ENCODE peak calls at places on chromosomes 7 and 10, in four cellular contexts. Y, N, T and M are unnamed samples.

GRCh38 chr10:124267231-124267885 is 151.4 kb downstream of the OAT start:
- DNase-seq in Y (no peak), N (no peak), T (no peak), M (no peak)

GRCh38 chr10:133455196-133455595 is 1.5 kb downstream of the SCART1 start:
- DNase-seq in T (no peak), Y (peak), N (no peak), M (no peak)

GRCh38 chr10:30639946-30640786 is 10.6 kb upstream of the LYZL2 start:
- DNase-seq in T (no peak), Y (peak), N (peak), M (peak)

GRCh38 chr7:33814958-33815735 is 90.2 kb upstream of the BMPER start:
- DNase-seq in T (no peak), N (no peak), Y (no peak), M (no peak)

GRCh38 chr10:70191906-70192305 is 21.6 kb upstream of the SAR1A start:
- DNase-seq in Y (no peak), N (peak), T (no peak), M (no peak)

GRCh38 chr10:57716884-57717283 is 550.8 kb downstream of the IPMK start:
- DNase-seq in N (peak), Y (peak), T (no peak), M (no peak)

GRCh38 chr7:150432915-150433892 is 17.2 kb upstream of the GIMAP8 start:
- DNase-seq in T (no peak), Y (peak), N (no peak), M (no peak)

GRCh38 chr7:80136276-80137045 is 1.8 kb downstream of the GNAI1 start:
- DNase-seq in N (peak), T (no peak), Y (no peak), M (peak)

GRCh38 chr7:25656581-25657026 is 428.3 kb upstream of the NPVF start:
- DNase-seq in Y (no peak), T (no peak), N (no peak), M (no peak)

GRCh38 chr10:113957013-113957412 is 86.7 kb upstream of the ADRB1 start:
- DNase-seq in N (peak), T (no peak), Y (no peak), M (no peak)

GRCh38 chr10:129332476-129332875 is 134.6 kb upstream of the MGMT start:
- DNase-seq in Y (peak), T (peak), N (no peak), M (no peak)

GRCh38 chr10:84659027-84659426 is 330.6 kb downstream of the CCSER2 start:
- DNase-seq in Y (no peak), N (no peak), T (no peak), M (no peak)

GRCh38 chr10:83880252-83880791 is 259.0 kb upstream of the GHITM start:
- DNase-seq in Y (no peak), T (no peak), N (no peak), M (no peak)

GRCh38 chr7:141460781-141461715 is 90.2 kb upstream of the AGK start:
- DNase-seq in N (peak), Y (no peak), T (no peak), M (no peak)

GRCh38 chr7:3861941-3862340 is 560.9 kb downstream of the SDK1 start:
- DNase-seq in N (peak), Y (peak), T (no peak), M (peak)

GRCh38 chr7:1748076-1748750 is 78.1 kb downstream of the ELFN1 start:
- DNase-seq in Y (no peak), N (no peak), T (no peak), M (no peak)

GRCh38 chr10:55822096-55822495 is 539.0 kb downstream of the ZWINT start:
- DNase-seq in N (no peak), T (no peak), Y (no peak), M (no peak)

GRCh38 chr7:28654111-28654510 is 241.8 kb downstream of the CREB5 start:
- DNase-seq in N (no peak), T (no peak), Y (no peak), M (no peak)

GRCh38 chr10:122126763-122127659 is 138.0 kb downstream of the TACC2 start:
- DNase-seq in T (no peak), Y (peak), N (peak), M (no peak)

GRCh38 chr7:146826338-146826737 is 709.7 kb downstream of the CNTNAP2 start:
- DNase-seq in N (no peak), Y (no peak), T (no peak), M (no peak)

GRCh38 chr7:29353810-29354209 is 159.2 kb downstream of the CHN2 start:
- DNase-seq in Y (no peak), T (no peak), N (no peak), M (no peak)

GRCh38 chr7:44259547-44260457 is 59.0 kb downstream of the YKT6 start:
- DNase-seq in N (peak), Y (no peak), T (no peak), M (no peak)

GRCh38 chr10:10803273-10803672 is 214.4 kb upstream of the CELF2 start:
- DNase-seq in N (no peak), Y (no peak), T (no peak), M (no peak)

GRCh38 chr7:98398567-98399372 is 2.1 kb downstream of the BAIAP2L1 start:
- DNase-seq in N (no peak), T (no peak), Y (no peak), M (no peak)

GRCh38 chr10:44415121-44415520 is 30.2 kb upstream of the CXCL12 start:
- DNase-seq in Y (no peak), T (no peak), N (no peak), M (no peak)

GRCh38 chr7:5063698-5064097 is 18.0 kb downstream of the RBAK start:
- DNase-seq in T (no peak), N (no peak), Y (no peak), M (no peak)

GRCh38 chr10:5142199-5142598 is 42.8 kb downstream of the AKR1C8 start:
- DNase-seq in T (no peak), N (no peak), Y (no peak), M (no peak)

GRCh38 chr10:91944880-91945630 is 21.5 kb downstream of the BTAF1 start:
- DNase-seq in Y (no peak), N (peak), T (no peak), M (no peak)

GRCh38 chr10:84429926-84430520 is 101.6 kb downstream of the CCSER2 start:
- DNase-seq in Y (peak), N (peak), T (peak), M (peak)

GRCh38 chr10:3528271-3528670 is 256.7 kb downstream of the KLF6 start:
- DNase-seq in N (no peak), T (no peak), Y (no peak), M (no peak)

GRCh38 chr10:119238577-119238976 is 31.2 kb downstream of the GRK5 start:
- DNase-seq in T (no peak), N (no peak), Y (no peak), M (no peak)

GRCh38 chr10:44689368-44689767 is 221.8 kb upstream of the TMEM72 start:
- DNase-seq in Y (no peak), T (no peak), N (no peak), M (no peak)

GRCh38 chr10:124536496-124537050 is 75.0 kb downstream of the LHPP start:
- DNase-seq in N (no peak), T (no peak), Y (no peak), M (no peak)

GRCh38 chr10:96998329-96998888 is 166.3 kb downstream of the LCOR start:
- DNase-seq in T (no peak), Y (no peak), N (no peak), M (no peak)

GRCh38 chr7:27329917-27330316 is 87.3 kb downstream of the EVX1 start:
- DNase-seq in T (no peak), N (no peak), Y (no peak), M (no peak)

GRCh38 chr10:14547826-14548225 is 217.1 kb upstream of the FRMD4A start:
- DNase-seq in T (no peak), Y (no peak), N (no peak), M (no peak)

GRCh38 chr7:143417734-143418378 is 9.2 kb upstream of the EPHA1 start:
- DNase-seq in N (no peak), T (no peak), Y (no peak), M (no peak)

GRCh38 chr7:99407849-99408346 is 499 bp downstream of the PDAP1 start:
- DNase-seq in N (peak), T (no peak), Y (peak), M (no peak)

GRCh38 chr7:22728416-22729029 is 1.5 kb downstream of the IL6 start:
- DNase-seq in T (no peak), Y (peak), N (peak), M (peak)
- TF ChIP-seq CTCF in T (peak), Y (peak), N (peak), M (peak)

DNA sequence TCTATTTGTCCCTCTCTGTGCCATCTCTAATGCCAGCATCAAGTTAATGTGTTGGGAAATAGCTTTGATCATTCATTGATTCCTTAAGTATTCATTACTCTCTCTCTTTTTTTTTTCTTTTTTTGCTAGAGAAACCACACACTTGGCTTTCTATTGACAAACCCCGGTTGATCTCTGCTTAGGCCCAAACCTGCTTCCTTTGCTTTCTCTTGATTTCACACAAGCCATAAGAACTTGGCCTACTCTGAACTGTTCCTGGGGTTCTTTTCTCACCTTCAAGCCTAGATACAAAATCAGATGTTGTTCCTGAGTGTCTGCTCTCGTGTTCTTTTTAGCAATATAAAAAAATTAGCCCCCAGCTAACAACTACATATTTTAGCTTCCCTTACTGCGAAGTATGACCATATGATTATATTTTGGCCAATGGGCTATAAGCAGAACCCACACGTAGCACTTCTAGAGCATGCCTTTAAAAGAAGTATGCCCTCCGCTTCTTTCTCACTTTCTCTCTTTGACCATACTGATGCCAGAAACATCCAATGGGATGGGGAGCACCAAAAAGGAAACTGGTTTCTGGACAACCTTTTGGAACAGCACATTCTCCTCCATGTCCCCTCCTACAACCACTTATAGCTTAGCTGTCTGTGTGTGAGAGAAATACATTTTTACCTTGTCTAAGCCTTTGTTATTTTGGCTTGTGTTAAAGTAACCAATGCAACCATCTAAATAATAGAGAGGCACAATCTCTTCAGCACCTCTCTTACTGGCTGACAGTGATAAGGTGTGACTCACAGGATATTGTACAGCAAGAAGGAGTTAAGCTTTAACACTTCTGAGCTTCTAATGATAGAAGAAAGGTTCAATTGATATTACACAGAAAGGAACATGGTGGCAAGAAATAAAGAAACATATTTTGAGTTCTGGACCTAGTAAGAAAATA is 96.6 kb upstream of the LRRN3 start:
- DNase-seq in Y (no peak), T (no peak), N (no peak), M (no peak)
- TF ChIP-seq CTCF in Y (no peak), T (no peak), N (no peak), M (no peak)

DNA sequence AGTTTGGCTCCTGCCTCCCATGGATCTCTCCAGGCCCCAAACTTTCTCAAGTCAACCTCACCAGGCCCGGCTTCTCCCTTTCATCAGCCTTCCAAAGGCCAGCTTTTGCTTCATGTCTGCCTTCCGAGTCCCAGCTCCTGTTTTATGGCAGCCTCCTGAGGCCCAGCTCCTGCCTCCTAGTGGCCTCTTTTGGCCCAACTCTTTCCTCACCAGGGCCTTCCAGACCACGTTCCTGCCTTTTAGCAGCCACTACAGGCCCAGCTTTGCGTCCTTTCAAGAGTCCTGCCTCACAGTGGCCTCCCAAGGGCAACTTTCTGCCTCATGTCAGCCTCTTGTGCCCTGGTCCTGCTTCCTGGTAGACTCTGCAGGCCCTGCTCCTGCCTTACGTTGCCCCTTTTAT is 15.3 kb upstream of the TMEM248 start:
- DNase-seq in T (no peak), N (no peak), Y (peak), M (no peak)
- TF ChIP-seq CTCF in T (peak), N (peak), Y (peak), M (peak)

DNA sequence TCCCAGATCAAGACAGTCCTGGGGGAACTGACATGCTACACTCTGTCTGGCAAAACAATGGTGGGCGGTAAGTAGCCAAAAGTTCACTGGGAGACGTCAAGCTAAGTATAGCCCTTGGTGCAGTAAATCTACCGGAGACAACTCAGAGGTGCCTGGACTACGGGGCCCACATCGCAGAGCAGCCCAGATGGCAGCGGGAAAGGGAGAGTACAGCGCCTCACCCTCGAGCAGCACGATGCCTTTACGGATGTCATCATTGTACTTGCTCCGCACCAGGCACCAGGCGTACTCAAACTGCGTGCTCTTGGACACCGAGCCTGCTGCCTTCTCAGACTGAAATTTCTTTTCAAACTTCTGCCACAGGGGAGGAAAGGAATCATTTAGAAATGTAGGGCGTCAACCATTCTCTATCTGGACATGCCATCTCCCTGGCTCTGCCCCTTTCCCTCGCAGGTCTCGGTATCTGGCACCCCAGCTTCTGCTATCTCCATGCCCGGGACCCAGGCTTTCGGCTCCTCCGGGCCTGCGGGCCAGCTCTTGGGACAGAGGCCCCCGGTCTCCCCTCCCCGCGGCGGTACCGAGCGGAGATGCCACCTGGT is 996 bp downstream of the FIS1 start:
- DNase-seq in N (no peak), T (no peak), Y (no peak), M (peak)
- TF ChIP-seq CTCF in N (no peak), T (no peak), Y (no peak), M (no peak)

GRCh38 chr10:74738985-74739567 is 87.3 kb upstream of the KAT6B start:
- DNase-seq in T (no peak), N (no peak), Y (peak), M (peak)
- TF ChIP-seq CTCF in T (no peak), N (no peak), Y (peak), M (peak)

GRCh38 chr7:117949232-117949631 is 76.0 kb upstream of the CTTNBP2 start:
- DNase-seq in Y (no peak), T (no peak), N (peak), M (no peak)
- TF ChIP-seq CTCF in Y (no peak), T (no peak), N (peak), M (no peak)

DNA sequence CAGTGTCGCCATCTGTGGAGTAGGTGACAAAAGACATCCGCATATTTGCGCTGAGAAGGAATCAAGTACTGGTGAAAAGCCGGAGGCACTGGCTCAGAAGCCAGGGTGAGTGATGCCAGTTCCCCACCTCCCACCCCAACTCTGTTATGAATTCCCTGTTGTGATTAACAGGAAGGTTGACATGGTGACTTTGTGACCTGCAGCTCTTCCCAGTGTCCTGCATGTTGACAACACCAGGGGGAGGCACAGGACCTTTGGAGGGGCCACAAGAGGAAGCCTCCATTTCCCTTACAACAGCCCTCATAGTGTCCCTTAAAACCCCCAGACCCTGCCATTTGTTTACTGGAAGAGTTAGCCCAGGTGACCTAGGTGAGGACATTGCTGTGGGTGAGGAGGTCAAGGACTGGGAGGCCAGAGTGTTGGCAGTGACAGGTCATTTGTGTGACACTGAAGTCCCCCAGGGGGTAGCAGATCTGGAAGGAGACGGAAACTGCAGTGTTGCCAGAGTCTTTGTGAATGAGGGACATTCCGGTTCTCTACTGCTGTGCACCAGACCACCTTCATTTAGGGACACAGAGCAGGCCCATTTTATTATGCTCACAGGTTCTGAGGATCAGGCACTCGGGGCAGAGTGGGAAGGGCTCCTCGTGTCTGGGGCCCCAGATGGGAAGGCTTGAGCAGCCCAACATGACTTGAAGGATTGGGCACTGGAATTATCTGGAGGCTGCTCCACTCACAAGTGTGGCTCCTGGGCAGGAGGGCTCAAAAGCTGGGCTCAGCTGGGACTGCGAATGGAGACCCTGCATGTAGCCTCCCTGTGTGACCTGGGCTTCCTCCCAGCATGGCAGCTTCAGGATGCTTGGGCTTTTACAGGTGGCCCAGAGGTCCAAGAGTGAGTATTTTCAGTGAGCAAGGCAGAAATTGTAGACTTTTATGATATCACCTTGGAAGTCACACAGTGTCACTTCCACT is 13.0 kb upstream of the ANTXRL start:
- DNase-seq in N (no peak), T (no peak), Y (peak), M (no peak)
- TF ChIP-seq CTCF in N (no peak), T (no peak), Y (peak), M (no peak)

GRCh38 chr7:32427769-32428291 is 62.4 kb downstream of the LSM5 start:
- DNase-seq in N (peak), T (peak), Y (peak), M (peak)
- TF ChIP-seq CTCF in N (peak), T (peak), Y (peak), M (peak)